ENCODE peak calls at places on chromosomes 4 and X, in five cellular contexts. C is cardiac muscle cell, W is right atrium auricular region, G is pancreas, O is psoas muscle. E is an unnamed sample.

GRCh38 chr4:156538210-156538609 is 433.4 kb downstream of the PDGFC start:
- DNase-seq in C (no peak), W (no peak), O (no peak), G (no peak), E (no peak)

GRCh38 chr4:37389967-37390580 is 145.5 kb downstream of the NWD2 start:
- DNase-seq in W (no peak), G (no peak), O (no peak), C (peak), E (peak)

GRCh38 chr4:23279377-23279988 is 586.7 kb downstream of the GBA3 start:
- DNase-seq in G (no peak), W (no peak), O (no peak), C (no peak), E (no peak)

GRCh38 chr4:139808381-139809206 is 143.0 kb downstream of the MGST2 start:
- DNase-seq in O (no peak), W (no peak), G (no peak), C (peak), E (no peak)

GRCh38 chr4:88054909-88055308 is 47.5 kb downstream of the PKD2 start:
- DNase-seq in W (no peak), G (no peak), O (no peak), C (peak), E (no peak)

GRCh38 chr4:56692576-56692975 is 11.5 kb upstream of the HOPX start:
- DNase-seq in C (no peak), G (no peak), O (no peak), W (no peak), E (no peak)

GRCh38 chr4:156948133-156948532 is 23.5 kb downstream of the PDGFC start:
- DNase-seq in W (no peak), G (no peak), C (no peak), O (no peak), E (no peak)

GRCh38 chr4:44121210-44121609 is 327.4 kb downstream of the KCTD8 start:
- DNase-seq in C (no peak), W (no peak), O (no peak), G (no peak), E (no peak)

GRCh38 chrX:44224760-44225159 is 118.7 kb downstream of the EFHC2 start:
- DNase-seq in C (no peak), O (no peak), W (no peak), G (no peak), E (no peak)

GRCh38 chr4:121669163-121669550 is 27.6 kb downstream of the ANXA5 start:
- DNase-seq in W (no peak), C (no peak), G (no peak), O (no peak), E (no peak)

GRCh38 chrX:44748014-44748413 is 95.8 kb upstream of the DUSP21 start:
- DNase-seq in G (no peak), C (no peak), O (no peak), W (no peak), E (no peak)

GRCh38 chr4:3879681-3880594 is 113.8 kb downstream of the ADRA2C start:
- DNase-seq in G (no peak), W (no peak), O (no peak), C (peak), E (no peak)

GRCh38 chr4:41178372-41179085 is 35.8 kb downstream of the APBB2 start:
- DNase-seq in G (no peak), W (no peak), O (no peak), C (no peak), E (no peak)

GRCh38 chrX:120457766-120458180 is 11.3 kb downstream of the LAMP2 start:
- DNase-seq in G (no peak), W (no peak), O (no peak), C (no peak), E (no peak)

GRCh38 chr4:40194602-40195161 is 2.1 kb upstream of the RHOH start:
- DNase-seq in G (no peak), O (no peak), W (no peak), C (no peak), E (peak)

GRCh38 chr4:16684083-16684482 is 214.4 kb downstream of the LDB2 start:
- DNase-seq in G (no peak), C (no peak), W (no peak), O (no peak), E (no peak)

GRCh38 chr4:167918077-167918476 is 174.3 kb upstream of the ANXA10 start:
- DNase-seq in C (no peak), O (no peak), W (no peak), G (no peak), E (no peak)

GRCh38 chr4:84578540-84579409 is 4.2 kb upstream of the CDS1 start:
- DNase-seq in G (no peak), W (no peak), O (no peak), C (peak), E (no peak)

GRCh38 chr4:16125571-16126445 is 42.0 kb upstream of the PROM1 start:
- DNase-seq in C (no peak), G (no peak), W (no peak), O (no peak), E (no peak)

GRCh38 chr4:187996502-187997177 is 1.1 kb downstream of the ZFP42 start:
- DNase-seq in W (no peak), G (no peak), O (no peak), C (no peak), E (no peak)
- H3K4me3 ChIP-seq in W (no peak), G (no peak), O (no peak), C (no peak), E (no peak)

DNA sequence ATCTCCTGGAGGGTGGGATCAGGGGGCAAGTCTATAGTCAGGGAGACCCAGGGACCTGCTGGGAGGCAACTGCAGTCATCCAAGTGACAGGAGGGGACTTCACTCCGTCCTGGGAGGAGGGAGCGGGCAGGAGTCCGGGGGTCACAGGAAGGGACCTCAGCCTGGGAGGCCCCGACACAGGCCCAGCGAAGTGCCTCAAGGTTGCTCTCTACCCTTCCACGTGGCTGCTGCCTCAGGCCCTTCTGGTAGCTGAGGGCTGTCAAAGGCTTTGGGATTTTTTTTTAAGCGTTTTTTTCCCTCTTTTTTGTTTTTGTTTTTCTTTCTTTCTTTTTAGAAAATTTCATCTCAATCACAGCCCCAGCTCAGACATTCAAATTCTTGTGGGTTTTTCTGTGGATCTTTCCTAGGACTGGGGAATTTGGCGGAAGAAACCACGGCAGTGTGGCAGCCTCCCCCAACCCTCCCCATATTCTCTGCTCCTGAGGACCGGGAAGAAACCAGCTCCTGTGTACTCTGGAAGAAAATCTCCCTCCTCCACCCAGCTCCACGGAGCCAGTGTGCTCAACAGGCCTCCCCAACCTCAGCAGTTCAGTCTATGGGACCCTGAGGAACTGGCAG is 1.4 kb upstream of the HAUS7 start:
- DNase-seq in W (no peak), G (no peak), C (no peak), O (no peak), E (no peak)
- H3K27ac ChIP-seq in W (peak), G (no peak), C (no peak), O (no peak), E (peak)

DNA sequence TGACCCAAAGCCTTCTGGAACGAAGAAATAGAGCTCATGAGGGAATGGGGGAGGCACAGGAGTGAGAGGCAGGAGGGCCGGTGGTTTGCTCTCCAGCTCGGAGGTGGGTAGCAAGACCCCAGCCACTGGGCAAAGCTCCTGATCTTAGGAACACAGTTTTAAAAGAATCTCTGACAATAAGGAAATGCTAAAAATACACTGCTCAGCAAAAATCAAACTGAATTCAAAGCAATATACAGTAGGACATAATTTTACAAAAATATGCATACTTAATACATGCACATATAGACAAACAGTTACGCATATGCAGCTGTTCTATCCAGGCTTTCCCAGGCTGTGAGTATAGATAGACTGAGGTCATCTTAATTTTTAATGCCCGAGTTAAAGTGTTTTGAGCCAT is 6.8 kb downstream of the GPR50 start:
- DNase-seq in O (no peak), W (no peak), C (no peak), G (no peak), E (no peak)
- H3K4me3 ChIP-seq in O (no peak), W (no peak), C (no peak), G (no peak), E (no peak)

DNA sequence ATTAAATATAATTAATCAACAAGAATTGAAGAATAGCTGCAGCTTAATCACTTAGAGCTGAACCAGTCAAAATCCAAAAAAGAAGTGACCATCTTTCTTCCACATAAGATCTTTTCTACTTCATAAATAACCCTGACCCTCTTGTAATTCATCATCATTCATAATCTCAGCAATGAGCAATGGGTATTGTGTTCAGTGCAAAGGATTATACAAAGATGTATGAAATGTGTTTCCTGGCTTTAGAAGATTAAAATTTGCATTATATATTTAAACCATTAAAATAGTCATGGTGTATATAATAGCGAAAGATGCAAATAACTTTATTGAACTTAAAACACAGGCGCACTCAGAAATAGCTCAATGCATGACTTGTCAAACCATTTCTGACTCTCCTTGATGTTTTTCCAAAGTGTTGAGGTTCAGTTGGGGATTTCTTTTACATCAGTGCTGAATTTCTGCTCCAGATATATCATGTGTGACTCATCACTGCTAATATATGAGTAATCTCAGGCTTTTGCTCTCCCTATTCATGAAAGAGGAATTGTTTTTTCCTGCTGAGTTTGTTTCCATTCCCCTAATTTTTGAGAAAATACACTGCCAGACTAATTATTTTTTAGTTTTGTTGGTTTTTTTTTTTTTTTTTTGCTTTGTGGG is 290.2 kb upstream of the PCDH7 start:
- DNase-seq in O (no peak), C (no peak), G (no peak), W (no peak), E (no peak)
- H3K27ac ChIP-seq in O (no peak), C (no peak), G (no peak), W (no peak), E (no peak)

GRCh38 chr4:80206111-80206510 is 8.8 kb downstream of the PRDM8 start:
- DNase-seq in G (no peak), C (no peak), O (no peak), W (no peak), E (no peak)
- H3K4me3 ChIP-seq in G (no peak), C (no peak), O (no peak), W (no peak), E (no peak)